ENCODE peak calls at places on chromosomes 1 and 21, in eight cellular contexts. One of them, this sample, is unnamed.

GRCh38 chr1:109657395-109657794 is 1.5 kb downstream of the GSTM4 start:
- DNase-seq in heart right ventricle: no peak
- DNase-seq in A549: no peak
- DNase-seq in PC-3: no peak
- DNase-seq in brain microvascular endothelial cell: no peak
- DNase-seq in right cardiac atrium: no peak
- DNase-seq in NT2/D1: no peak
- DNase-seq in uterus: no peak
- DNase-seq in this sample: no peak

GRCh38 chr1:26540346-26540745 is 10.8 kb downstream of the RPS6KA1 start:
- DNase-seq in PC-3: no peak
- DNase-seq in NT2/D1: no peak
- DNase-seq in heart right ventricle: no peak
- DNase-seq in brain microvascular endothelial cell: no peak
- DNase-seq in right cardiac atrium: no peak
- DNase-seq in uterus: no peak
- DNase-seq in A549: no peak
- DNase-seq in this sample: no peak

GRCh38 chr1:61580417-61580816 is 144.5 kb downstream of the TM2D1 start:
- DNase-seq in right cardiac atrium: no peak
- DNase-seq in brain microvascular endothelial cell: no peak
- DNase-seq in PC-3: no peak
- DNase-seq in heart right ventricle: no peak
- DNase-seq in uterus: no peak
- DNase-seq in A549: no peak
- DNase-seq in NT2/D1: no peak
- DNase-seq in this sample: no peak

GRCh38 chr1:19454265-19455198 is 30.8 kb downstream of the CAPZB start:
- DNase-seq in A549: no peak
- DNase-seq in brain microvascular endothelial cell: no peak
- DNase-seq in NT2/D1: no peak
- DNase-seq in heart right ventricle: no peak
- DNase-seq in uterus: no peak
- DNase-seq in right cardiac atrium: no peak
- DNase-seq in PC-3: no peak
- DNase-seq in this sample: no peak

GRCh38 chr1:6137758-6138157 is 42.4 kb downstream of the CHD5 start:
- DNase-seq in uterus: no peak
- DNase-seq in heart right ventricle: peak
- DNase-seq in brain microvascular endothelial cell: no peak
- DNase-seq in NT2/D1: no peak
- DNase-seq in PC-3: no peak
- DNase-seq in A549: no peak
- DNase-seq in right cardiac atrium: no peak
- DNase-seq in this sample: no peak

GRCh38 chr1:113617438-113618141 is 141.7 kb downstream of the PHTF1 start:
- DNase-seq in A549: no peak
- DNase-seq in heart right ventricle: no peak
- DNase-seq in right cardiac atrium: no peak
- DNase-seq in brain microvascular endothelial cell: no peak
- DNase-seq in NT2/D1: no peak
- DNase-seq in PC-3: peak
- DNase-seq in uterus: no peak
- DNase-seq in this sample: no peak

GRCh38 chr1:227894831-227895451 is 52.8 kb downstream of the WNT9A start:
- DNase-seq in NT2/D1: no peak
- DNase-seq in right cardiac atrium: no peak
- DNase-seq in brain microvascular endothelial cell: no peak
- DNase-seq in uterus: no peak
- DNase-seq in A549: no peak
- DNase-seq in heart right ventricle: no peak
- DNase-seq in PC-3: no peak
- DNase-seq in this sample: peak

GRCh38 chr1:84939151-84939550 is 46.1 kb upstream of the LPAR3 start:
- DNase-seq in brain microvascular endothelial cell: no peak
- DNase-seq in uterus: no peak
- DNase-seq in PC-3: peak
- DNase-seq in right cardiac atrium: no peak
- DNase-seq in A549: no peak
- DNase-seq in NT2/D1: no peak
- DNase-seq in heart right ventricle: no peak
- DNase-seq in this sample: no peak

GRCh38 chr1:157288006-157288405 is 149.8 kb upstream of the ETV3 start:
- DNase-seq in uterus: no peak
- DNase-seq in right cardiac atrium: no peak
- DNase-seq in PC-3: no peak
- DNase-seq in A549: no peak
- DNase-seq in NT2/D1: no peak
- DNase-seq in heart right ventricle: no peak
- DNase-seq in brain microvascular endothelial cell: no peak
- DNase-seq in this sample: no peak

GRCh38 chr1:165257969-165258459 is 98.5 kb downstream of the LMX1A start:
- DNase-seq in uterus: peak
- DNase-seq in NT2/D1: peak
- DNase-seq in right cardiac atrium: peak
- DNase-seq in brain microvascular endothelial cell: peak
- DNase-seq in PC-3: peak
- DNase-seq in A549: peak
- DNase-seq in heart right ventricle: peak
- DNase-seq in this sample: peak

GRCh38 chr1:203133969-203134725 is 6.6 kb downstream of the ADORA1 start:
- DNase-seq in PC-3: peak
- DNase-seq in right cardiac atrium: no peak
- DNase-seq in brain microvascular endothelial cell: no peak
- DNase-seq in A549: no peak
- DNase-seq in heart right ventricle: no peak
- DNase-seq in NT2/D1: no peak
- DNase-seq in uterus: peak
- DNase-seq in this sample: no peak

GRCh38 chr1:6831368-6831767 is 46.1 kb downstream of the CAMTA1 start:
- DNase-seq in NT2/D1: no peak
- DNase-seq in PC-3: no peak
- DNase-seq in right cardiac atrium: no peak
- DNase-seq in uterus: no peak
- DNase-seq in brain microvascular endothelial cell: no peak
- DNase-seq in heart right ventricle: no peak
- DNase-seq in A549: no peak
- DNase-seq in this sample: no peak

GRCh38 chr1:34212673-34213072 is 36.0 kb downstream of the C1orf94 start:
- DNase-seq in right cardiac atrium: no peak
- DNase-seq in heart right ventricle: no peak
- DNase-seq in PC-3: no peak
- DNase-seq in A549: no peak
- DNase-seq in uterus: no peak
- DNase-seq in NT2/D1: no peak
- DNase-seq in brain microvascular endothelial cell: no peak
- DNase-seq in this sample: no peak

GRCh38 chr1:156750932-156751723 is at the start of gene HDGF:
- DNase-seq in NT2/D1: no peak
- DNase-seq in uterus: peak
- DNase-seq in PC-3: no peak
- DNase-seq in heart right ventricle: peak
- DNase-seq in brain microvascular endothelial cell: no peak
- DNase-seq in right cardiac atrium: peak
- DNase-seq in A549: peak
- DNase-seq in this sample: no peak

GRCh38 chr1:21510885-21511578 is 1.8 kb downstream of the ALPL start:
- DNase-seq in heart right ventricle: no peak
- DNase-seq in uterus: no peak
- DNase-seq in brain microvascular endothelial cell: no peak
- DNase-seq in NT2/D1: no peak
- DNase-seq in right cardiac atrium: no peak
- DNase-seq in PC-3: no peak
- DNase-seq in A549: peak
- DNase-seq in this sample: no peak

GRCh38 chr1:21511579-21512522 is 2.6 kb downstream of the ALPL start:
- DNase-seq in heart right ventricle: peak
- DNase-seq in PC-3: no peak
- DNase-seq in uterus: no peak
- DNase-seq in A549: no peak
- DNase-seq in NT2/D1: no peak
- DNase-seq in brain microvascular endothelial cell: peak
- DNase-seq in right cardiac atrium: peak
- DNase-seq in this sample: peak

GRCh38 chr1:21517660-21518480 is 8.6 kb downstream of the ALPL start:
- DNase-seq in heart right ventricle: no peak
- DNase-seq in brain microvascular endothelial cell: no peak
- DNase-seq in PC-3: no peak
- DNase-seq in uterus: no peak
- DNase-seq in right cardiac atrium: no peak
- DNase-seq in NT2/D1: no peak
- DNase-seq in A549: no peak
- DNase-seq in this sample: no peak

GRCh38 chr1:21517161-21517589 is 8.0 kb downstream of the ALPL start:
- DNase-seq in right cardiac atrium: no peak
- DNase-seq in brain microvascular endothelial cell: no peak
- DNase-seq in heart right ventricle: no peak
- DNase-seq in uterus: no peak
- DNase-seq in A549: no peak
- DNase-seq in NT2/D1: no peak
- DNase-seq in PC-3: no peak
- DNase-seq in this sample: no peak

DNA sequence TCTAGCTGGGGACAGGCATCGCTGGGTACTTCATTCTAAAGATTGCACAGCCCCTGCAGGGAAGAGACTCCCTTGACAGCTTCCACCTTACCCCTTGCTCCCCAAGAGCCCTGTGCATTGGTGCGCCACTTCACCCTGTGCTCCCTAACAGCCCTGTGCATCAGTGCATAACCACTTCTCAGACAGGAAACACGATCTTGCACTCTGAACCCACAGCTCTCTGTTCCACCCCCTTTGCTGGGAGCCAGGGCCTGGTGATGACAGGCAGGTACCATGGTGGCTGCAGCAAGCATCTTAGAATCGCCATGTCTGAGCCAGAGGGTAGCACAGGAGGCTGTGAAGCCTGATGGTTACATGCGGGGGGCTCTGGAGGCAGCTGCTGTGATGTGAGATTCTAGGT is 5.0 kb downstream of the ALPL start:
- DNase-seq in heart right ventricle: no peak
- DNase-seq in uterus: no peak
- DNase-seq in brain microvascular endothelial cell: no peak
- DNase-seq in A549: no peak
- DNase-seq in NT2/D1: no peak
- DNase-seq in PC-3: no peak
- DNase-seq in right cardiac atrium: no peak
- DNase-seq in this sample: no peak
- H3K4me3 ChIP-seq in heart right ventricle: no peak
- H3K4me3 ChIP-seq in uterus: no peak
- H3K4me3 ChIP-seq in brain microvascular endothelial cell: no peak
- H3K4me3 ChIP-seq in A549: no peak
- H3K4me3 ChIP-seq in NT2/D1: no peak
- H3K4me3 ChIP-seq in PC-3: no peak
- H3K4me3 ChIP-seq in right cardiac atrium: no peak
- H3K4me3 ChIP-seq in this sample: no peak

DNA sequence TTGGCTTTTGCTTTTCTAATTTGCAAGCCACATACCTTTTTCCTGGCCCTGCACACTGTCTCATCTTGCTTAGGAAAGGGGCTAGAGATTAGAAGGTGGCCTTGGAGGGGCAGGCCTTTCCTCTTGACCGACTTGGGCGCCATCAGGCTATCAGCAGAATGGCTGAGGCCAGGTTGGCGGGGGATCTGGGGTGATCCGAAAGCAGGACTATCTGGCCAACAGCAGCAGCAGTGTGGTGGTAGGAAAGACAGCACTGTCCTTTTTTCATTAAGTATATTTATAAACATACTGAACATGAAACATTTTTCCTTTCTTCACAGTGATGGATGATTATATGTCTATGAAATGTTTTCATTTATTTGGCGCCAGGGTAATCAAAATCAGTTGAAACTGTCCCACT is 23.5 kb upstream of the RUNX1 start:
- DNase-seq in heart right ventricle: no peak
- DNase-seq in right cardiac atrium: peak
- DNase-seq in uterus: no peak
- DNase-seq in NT2/D1: no peak
- DNase-seq in A549: no peak
- DNase-seq in PC-3: no peak
- DNase-seq in brain microvascular endothelial cell: no peak
- DNase-seq in this sample: no peak
- H3K4me3 ChIP-seq in heart right ventricle: no peak
- H3K4me3 ChIP-seq in right cardiac atrium: no peak
- H3K4me3 ChIP-seq in uterus: no peak
- H3K4me3 ChIP-seq in NT2/D1: no peak
- H3K4me3 ChIP-seq in A549: no peak
- H3K4me3 ChIP-seq in PC-3: no peak
- H3K4me3 ChIP-seq in brain microvascular endothelial cell: no peak
- H3K4me3 ChIP-seq in this sample: no peak

DNA sequence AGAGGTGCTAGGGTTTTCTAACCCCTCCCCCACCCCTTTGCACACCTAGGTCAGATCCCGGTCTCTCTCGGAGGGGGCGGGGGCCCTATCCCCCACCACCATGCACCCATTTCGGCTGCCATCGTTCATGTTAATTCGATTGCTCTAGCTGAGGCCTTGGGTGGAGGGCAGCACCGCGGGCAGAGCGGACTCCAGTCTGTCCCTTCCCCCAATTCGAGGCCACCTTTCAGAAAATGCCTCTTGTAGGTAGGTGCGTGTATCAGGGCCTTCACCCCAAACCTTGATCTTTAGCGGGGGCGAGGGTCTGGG is 6.8 kb downstream of the EFNA4 start:
- DNase-seq in right cardiac atrium: peak
- DNase-seq in PC-3: no peak
- DNase-seq in brain microvascular endothelial cell: no peak
- DNase-seq in uterus: no peak
- DNase-seq in NT2/D1: no peak
- DNase-seq in A549: no peak
- DNase-seq in heart right ventricle: no peak
- DNase-seq in this sample: no peak
- H3K4me3 ChIP-seq in right cardiac atrium: peak
- H3K4me3 ChIP-seq in PC-3: peak
- H3K4me3 ChIP-seq in brain microvascular endothelial cell: peak
- H3K4me3 ChIP-seq in uterus: peak
- H3K4me3 ChIP-seq in NT2/D1: no peak
- H3K4me3 ChIP-seq in A549: peak
- H3K4me3 ChIP-seq in heart right ventricle: peak
- H3K4me3 ChIP-seq in this sample: no peak

DNA sequence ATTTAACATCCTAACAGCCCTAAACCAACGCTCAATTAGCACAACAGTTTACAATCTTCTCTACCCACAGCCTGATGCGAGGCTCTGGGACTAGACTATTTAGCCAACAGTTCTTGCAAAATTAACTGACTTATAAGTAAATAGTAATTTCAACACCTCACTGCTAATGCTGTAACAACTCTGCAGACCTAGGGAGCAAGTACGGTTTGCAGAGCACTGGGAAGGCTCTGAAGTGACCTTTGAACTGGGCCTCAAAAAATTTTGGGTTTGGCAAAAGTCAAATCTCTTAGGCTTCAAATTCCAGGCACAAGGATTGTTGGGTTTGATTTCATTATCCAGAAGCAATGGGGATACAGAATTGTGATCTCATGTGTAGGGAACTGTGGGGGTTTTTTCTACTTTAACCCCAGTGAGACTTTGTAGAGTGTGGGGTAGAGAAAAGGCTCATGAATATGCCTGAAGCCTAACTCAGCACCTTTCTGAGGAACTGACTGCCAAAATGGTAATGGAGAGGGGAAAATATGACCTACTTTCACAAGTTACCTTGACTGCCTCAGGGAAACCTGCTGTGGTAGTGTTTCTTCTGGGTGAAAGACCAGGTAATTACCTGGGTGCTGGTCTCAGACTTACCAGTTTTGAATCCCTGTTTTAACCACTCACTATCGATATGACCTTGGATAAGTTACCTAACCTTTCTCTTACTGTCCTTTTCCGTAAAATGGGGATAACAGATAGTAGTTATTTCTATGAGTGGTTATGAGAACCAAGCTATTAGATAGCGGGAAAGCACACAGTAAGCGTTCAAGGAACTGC is 889 bp upstream of the TXLNA start:
- DNase-seq in heart right ventricle: no peak
- DNase-seq in NT2/D1: no peak
- DNase-seq in right cardiac atrium: no peak
- DNase-seq in A549: no peak
- DNase-seq in PC-3: no peak
- DNase-seq in brain microvascular endothelial cell: no peak
- DNase-seq in uterus: no peak
- DNase-seq in this sample: no peak
- H3K4me3 ChIP-seq in heart right ventricle: peak
- H3K4me3 ChIP-seq in NT2/D1: peak
- H3K4me3 ChIP-seq in right cardiac atrium: peak
- H3K4me3 ChIP-seq in A549: peak
- H3K4me3 ChIP-seq in PC-3: peak
- H3K4me3 ChIP-seq in brain microvascular endothelial cell: no peak
- H3K4me3 ChIP-seq in uterus: peak
- H3K4me3 ChIP-seq in this sample: no peak

This sample was measured in SJSA1.